ENCODE peak calls at places on chromosome 1, in five cellular contexts. S, J, U, V and N are unnamed samples.

GRCh38 chr1:230752407-230752806 is 5.2 kb downstream of the CAPN9 start:
- DNase-seq in S (no peak), J (no peak), U (no peak), V (peak), N (no peak)

GRCh38 chr1:153525088-153525713 is 10.6 kb downstream of the S100A6 start:
- DNase-seq in S (no peak), J (no peak), U (no peak), V (no peak), N (no peak)

GRCh38 chr1:41809716-41810115 is 109.0 kb downstream of the HIVEP3 start:
- DNase-seq in S (no peak), J (peak), U (no peak), V (no peak), N (no peak)

GRCh38 chr1:59179673-59180072 is 117.2 kb upstream of the FGGY start:
- DNase-seq in S (no peak), J (no peak), U (no peak), V (no peak), N (no peak)

GRCh38 chr1:160217466-160218165 is 12.4 kb downstream of the PEA15 start:
- DNase-seq in S (no peak), J (no peak), U (no peak), V (peak), N (no peak)

GRCh38 chr1:18468570-18468969 is 12.2 kb upstream of the KLHDC7A start:
- DNase-seq in S (no peak), J (no peak), U (no peak), V (no peak), N (no peak)

GRCh38 chr1:87478231-87478630 is 149.6 kb downstream of the LMO4 start:
- DNase-seq in S (no peak), J (no peak), U (no peak), V (no peak), N (no peak)

GRCh38 chr1:203682401-203683383 is 56.1 kb downstream of the ATP2B4 start:
- DNase-seq in S (no peak), J (peak), U (no peak), V (peak), N (no peak)